ENCODE peak calls at places on chromosomes 3 and 15, in six cellular contexts. Q is lower leg skin; Y is neural progenitor cell; W is endodermal cell; P is suprapubic skin; V is CD8-positive, alpha-beta T cell. O is an unnamed sample.

GRCh38 chr15:78055923-78056713 is 21.4 kb downstream of the TBC1D2B start:
- DNase-seq in Q (no peak), Y (peak), W (peak), P (no peak), V (no peak), O (no peak)

GRCh38 chr3:138349926-138350665 is 1.7 kb downstream of the MRAS start:
- DNase-seq in Q (no peak), Y (no peak), W (no peak), P (no peak), V (no peak), O (no peak)

GRCh38 chr3:152183473-152183872 is 85.3 kb upstream of the MBNL1 start:
- DNase-seq in Q (no peak), Y (peak), W (peak), P (no peak), V (peak), O (no peak)

GRCh38 chr3:10594915-10595314 is 89.5 kb upstream of the ATP2B2 start:
- DNase-seq in Q (no peak), Y (peak), W (peak), P (no peak), V (peak), O (peak)

GRCh38 chr3:107668398-107668797 is 145.6 kb downstream of the BBX start:
- DNase-seq in Q (no peak), Y (no peak), W (no peak), P (no peak), V (no peak), O (no peak)

GRCh38 chr3:45462522-45463262 is 74.3 kb downstream of the LARS2 start:
- DNase-seq in Q (no peak), Y (no peak), W (no peak), P (no peak), V (no peak), O (no peak)

GRCh38 chr15:79322306-79322705 is 11.4 kb downstream of the TMED3 start:
- DNase-seq in Q (no peak), Y (no peak), W (no peak), P (no peak), V (no peak), O (no peak)

GRCh38 chr3:166560253-166560652 is 723.0 kb upstream of the BCHE start:
- DNase-seq in Q (no peak), Y (peak), W (peak), P (no peak), V (no peak), O (no peak)

GRCh38 chr15:45535486-45536042 is 13.0 kb upstream of the SLC30A4 start:
- DNase-seq in Q (no peak), Y (no peak), W (peak), P (no peak), V (no peak), O (no peak)

GRCh38 chr3:53062905-53063304 is 17.0 kb upstream of the SFMBT1 start:
- DNase-seq in Q (peak), Y (no peak), W (no peak), P (peak), V (no peak), O (no peak)

GRCh38 chr3:158773845-158774542 is 27.9 kb upstream of the MFSD1 start:
- DNase-seq in Q (no peak), Y (no peak), W (no peak), P (no peak), V (no peak), O (no peak)

DNA sequence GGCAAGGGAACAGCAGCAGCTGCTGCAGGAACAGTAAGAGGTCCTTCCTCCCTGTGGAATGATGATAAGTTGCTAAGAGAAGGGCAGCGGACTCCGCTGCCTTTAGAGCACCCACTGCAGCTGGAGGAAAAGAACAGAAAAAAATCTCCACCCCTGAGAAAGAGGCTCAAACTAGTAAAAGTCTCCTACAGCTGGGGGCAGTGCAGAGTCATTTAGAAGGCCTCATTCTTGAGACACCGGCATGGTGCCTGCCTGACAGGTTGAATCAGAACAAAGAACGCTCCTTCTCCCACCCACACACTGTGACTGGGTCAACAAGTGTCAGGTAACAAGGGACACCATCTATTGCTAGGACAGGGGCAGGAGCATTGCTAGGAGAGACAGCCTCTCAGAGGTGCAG is 188.4 kb downstream of the ABHD5 start:
- DNase-seq in Q (no peak), Y (peak), W (peak), P (no peak), V (no peak), O (peak)
- TF ChIP-seq CTCF in Q (no peak), Y (peak), W (peak), P (no peak), V (no peak), O (peak)

DNA sequence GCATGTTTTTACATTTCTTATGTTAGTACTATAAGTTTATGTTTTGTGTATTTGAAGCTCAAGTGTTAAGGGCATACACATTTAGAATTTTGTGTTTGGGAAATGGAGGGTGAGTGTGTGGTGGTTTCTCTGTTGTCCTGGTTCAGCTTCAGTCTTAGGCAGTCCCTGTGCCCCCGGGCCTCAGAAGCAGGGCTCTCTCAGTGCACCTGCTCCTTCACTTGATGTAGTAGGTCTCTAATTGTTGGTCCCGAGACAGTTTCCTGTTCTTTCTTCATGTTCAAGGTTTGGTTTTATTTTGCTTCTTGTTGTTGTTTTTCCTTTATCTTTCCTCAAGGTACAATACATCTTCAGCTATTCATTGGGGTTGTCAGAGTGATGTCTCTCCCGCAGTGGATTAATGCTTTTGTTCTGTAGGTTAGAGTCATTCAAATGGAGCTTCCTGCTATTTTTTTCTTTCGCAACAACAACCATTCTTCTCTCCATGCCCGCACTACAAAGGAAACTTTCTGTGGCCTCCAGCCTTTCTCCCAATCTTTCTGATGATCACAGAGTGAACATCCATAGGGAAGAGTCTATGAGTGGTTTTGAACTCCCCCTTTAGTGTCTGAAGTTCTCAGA is 177.8 kb upstream of the GOLGA6L4 start:
- DNase-seq in Q (no peak), Y (no peak), W (no peak), P (no peak), V (no peak), O (no peak)
- TF ChIP-seq CTCF in Q (no peak), Y (no peak), W (no peak), P (no peak), V (no peak), O (no peak)

GRCh38 chr3:122921791-122922651 is 105.5 kb downstream of the SEMA5B start:
- DNase-seq in Q (peak), Y (peak), W (peak), P (peak), V (peak), O (peak)
- TF ChIP-seq CTCF in Q (no peak), Y (peak), W (peak), P (no peak), V (no peak), O (peak)

GRCh38 chr3:123584988-123585937 is at the start of gene HACD2:
- DNase-seq in Q (peak), Y (peak), W (peak), P (peak), V (peak), O (peak)

GRCh38 chr3:123587399-123587798 is 2.5 kb upstream of the HACD2 start:
- DNase-seq in Q (no peak), Y (no peak), W (peak), P (no peak), V (no peak), O (no peak)

GRCh38 chr3:123584284-123584987 is 417 bp downstream of the HACD2 start:
- DNase-seq in Q (peak), Y (no peak), W (no peak), P (peak), V (peak), O (peak)

GRCh38 chr3:123586966-123587365 is 2.1 kb upstream of the HACD2 start:
- DNase-seq in Q (no peak), Y (no peak), W (no peak), P (no peak), V (no peak), O (no peak)

DNA sequence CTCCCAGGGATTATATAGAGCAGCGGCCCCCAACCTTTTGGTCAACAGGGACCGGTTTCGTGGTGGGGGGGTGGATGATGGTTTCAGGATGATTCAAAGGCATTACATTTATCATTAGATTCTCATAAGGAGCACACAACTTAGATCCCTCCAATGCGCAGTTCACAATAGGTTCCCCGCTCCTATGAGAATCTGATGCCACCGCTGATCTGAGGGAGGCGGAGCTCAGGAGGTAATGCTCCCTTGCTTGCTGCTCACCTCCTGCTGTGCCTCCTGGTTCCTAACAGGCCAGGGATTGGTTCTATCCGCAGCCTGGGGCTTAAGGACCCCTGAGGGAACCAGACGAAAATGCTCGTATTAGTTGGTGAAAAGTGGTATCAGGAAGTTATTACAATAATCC is 1.3 kb upstream of the HACD2 start:
- DNase-seq in Q (no peak), Y (peak), W (peak), P (no peak), V (no peak), O (no peak)
- TF ChIP-seq CTCF in Q (no peak), Y (no peak), W (no peak), P (no peak), V (no peak), O (no peak)

GRCh38 chr3:102230057-102230456 is 204.8 kb upstream of the ZPLD1 start:
- DNase-seq in Q (no peak), Y (no peak), W (no peak), P (no peak), V (no peak), O (no peak)
- TF ChIP-seq CTCF in Q (no peak), Y (no peak), W (no peak), P (no peak), V (no peak), O (no peak)

GRCh38 chr3:154301556-154301955 is 22.7 kb downstream of the DHX36 start:
- DNase-seq in Q (no peak), Y (no peak), W (no peak), P (no peak), V (no peak), O (no peak)
- TF ChIP-seq CTCF in Q (no peak), Y (peak), W (no peak), P (no peak), V (no peak), O (no peak)

DNA sequence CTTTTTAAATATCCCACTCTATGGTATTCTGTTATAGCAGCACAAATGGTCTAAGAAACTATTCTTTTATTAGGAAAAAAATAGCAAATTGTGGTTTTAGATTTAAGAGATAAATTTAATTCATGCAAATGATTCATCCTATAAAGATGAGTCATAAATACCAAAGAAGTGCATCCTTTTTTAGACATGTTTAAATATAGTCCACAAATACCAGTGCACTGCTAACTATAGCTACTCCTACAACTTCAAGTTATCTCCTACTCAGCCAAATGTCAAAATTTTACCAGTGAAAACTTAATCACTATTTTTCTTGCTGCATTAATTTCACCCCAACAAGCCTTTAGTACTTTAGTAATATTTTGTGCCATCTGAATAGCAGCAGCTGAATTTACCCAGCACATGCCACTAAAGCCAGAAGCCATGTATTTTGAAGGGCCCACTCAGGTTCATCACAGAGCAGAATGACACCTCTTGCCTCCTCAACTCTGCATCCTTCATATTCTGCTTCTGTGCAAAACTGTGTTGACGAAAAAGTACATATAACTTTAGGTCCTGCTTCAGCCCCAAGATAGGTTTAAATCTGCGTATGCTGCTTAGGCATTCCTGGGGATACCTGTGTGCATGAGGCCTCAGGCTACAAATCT is 24.9 kb downstream of the CX3CR1 start:
- DNase-seq in Q (no peak), Y (no peak), W (no peak), P (no peak), V (no peak), O (no peak)
- TF ChIP-seq CTCF in Q (no peak), Y (no peak), W (no peak), P (no peak), V (no peak), O (no peak)

GRCh38 chr3:30140356-30140755 is 466.0 kb upstream of the TGFBR2 start:
- DNase-seq in Q (no peak), Y (no peak), W (no peak), P (no peak), V (no peak), O (no peak)

GRCh38 chr3:30141178-30141581 is 465.2 kb upstream of the TGFBR2 start:
- DNase-seq in Q (no peak), Y (no peak), W (no peak), P (no peak), V (no peak), O (no peak)

GRCh38 chr3:30145281-30145680 is 461.1 kb upstream of the TGFBR2 start:
- DNase-seq in Q (no peak), Y (no peak), W (no peak), P (no peak), V (no peak), O (no peak)

GRCh38 chr3:30141927-30142326 is 464.5 kb upstream of the TGFBR2 start:
- DNase-seq in Q (no peak), Y (no peak), W (no peak), P (no peak), V (no peak), O (no peak)

DNA sequence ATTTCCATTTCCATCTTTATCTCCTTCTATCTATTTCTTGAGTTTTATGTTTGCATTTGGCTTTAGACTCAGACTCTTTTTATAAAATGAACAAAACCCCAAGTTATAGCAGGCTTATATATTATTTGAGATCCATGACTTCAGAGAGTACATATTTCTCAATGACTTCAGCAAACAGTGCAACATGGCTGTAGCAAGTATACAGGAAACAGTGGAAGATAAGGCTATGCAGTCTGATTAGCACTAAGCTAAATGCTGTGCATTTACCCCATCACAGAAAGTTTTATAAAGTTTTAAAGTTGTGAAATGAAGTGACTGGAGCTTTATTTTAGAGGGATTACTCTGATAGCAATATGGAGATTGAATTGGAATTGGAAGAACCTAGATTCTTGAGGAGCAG is 463.5 kb upstream of the TGFBR2 start:
- DNase-seq in Q (no peak), Y (no peak), W (no peak), P (no peak), V (no peak), O (no peak)
- TF ChIP-seq CTCF in Q (no peak), Y (no peak), W (no peak), P (no peak), V (no peak), O (no peak)